ENCODE peak calls at places on chromosomes 1 and 21, in six cellular contexts. One of them, this sample, is unnamed.

GRCh38 chr1:201328576-201328975 is 45.3 kb downstream of the PKP1 start:
- DNase-seq in IMR-90: no peak
- DNase-seq in H9: no peak
- DNase-seq in mesendoderm: no peak
- DNase-seq in H1: no peak
- DNase-seq in mesenchymal stem cell: no peak
- DNase-seq in this sample: no peak

GRCh38 chr1:243715285-243715684 is 134.8 kb downstream of the AKT3 start:
- DNase-seq in IMR-90: no peak
- DNase-seq in H9: no peak
- DNase-seq in mesendoderm: no peak
- DNase-seq in H1: no peak
- DNase-seq in mesenchymal stem cell: peak
- DNase-seq in this sample: no peak

GRCh38 chr1:154819628-154820590 is 50.2 kb downstream of the KCNN3 start:
- DNase-seq in IMR-90: no peak
- DNase-seq in H9: peak
- DNase-seq in mesendoderm: peak
- DNase-seq in H1: peak
- DNase-seq in mesenchymal stem cell: no peak
- DNase-seq in this sample: peak

GRCh38 chr1:66327582-66327981 is 206.4 kb upstream of the SGIP1 start:
- DNase-seq in IMR-90: no peak
- DNase-seq in H9: no peak
- DNase-seq in mesendoderm: no peak
- DNase-seq in H1: no peak
- DNase-seq in mesenchymal stem cell: no peak
- DNase-seq in this sample: no peak

GRCh38 chr1:53139911-53140310 is 2.5 kb downstream of the SLC1A7 start:
- DNase-seq in IMR-90: peak
- DNase-seq in H9: no peak
- DNase-seq in mesendoderm: no peak
- DNase-seq in H1: no peak
- DNase-seq in mesenchymal stem cell: peak
- DNase-seq in this sample: no peak

GRCh38 chr21:35088235-35088865 is 39.2 kb upstream of the RUNX1 start:
- DNase-seq in IMR-90: peak
- DNase-seq in H9: no peak
- DNase-seq in mesendoderm: no peak
- DNase-seq in H1: no peak
- DNase-seq in mesenchymal stem cell: no peak
- DNase-seq in this sample: no peak

GRCh38 chr1:6770727-6771567 is 14.3 kb upstream of the CAMTA1 start:
- DNase-seq in IMR-90: peak
- DNase-seq in H9: peak
- DNase-seq in mesendoderm: peak
- DNase-seq in H1: peak
- DNase-seq in mesenchymal stem cell: peak
- DNase-seq in this sample: no peak

GRCh38 chr21:36976882-36977651 is 10.6 kb upstream of the HLCS start:
- DNase-seq in IMR-90: peak
- DNase-seq in H9: peak
- DNase-seq in mesendoderm: peak
- DNase-seq in H1: peak
- DNase-seq in mesenchymal stem cell: peak
- DNase-seq in this sample: peak

GRCh38 chr1:186740324-186740723 is 60.1 kb upstream of the PTGS2 start:
- DNase-seq in IMR-90: no peak
- DNase-seq in H9: no peak
- DNase-seq in mesendoderm: no peak
- DNase-seq in H1: no peak
- DNase-seq in mesenchymal stem cell: no peak
- DNase-seq in this sample: no peak

GRCh38 chr1:216221260-216221700 is 202.0 kb downstream of the USH2A start:
- DNase-seq in IMR-90: peak
- DNase-seq in H9: peak
- DNase-seq in mesendoderm: peak
- DNase-seq in H1: peak
- DNase-seq in mesenchymal stem cell: peak
- DNase-seq in this sample: peak

GRCh38 chr1:87167855-87168630 is 160.6 kb upstream of the LMO4 start:
- DNase-seq in IMR-90: no peak
- DNase-seq in H9: no peak
- DNase-seq in mesendoderm: no peak
- DNase-seq in H1: no peak
- DNase-seq in mesenchymal stem cell: no peak
- DNase-seq in this sample: no peak

GRCh38 chr1:208791458-208791857 is 547.3 kb upstream of the PLXNA2 start:
- DNase-seq in IMR-90: no peak
- DNase-seq in H9: no peak
- DNase-seq in mesendoderm: peak
- DNase-seq in H1: no peak
- DNase-seq in mesenchymal stem cell: no peak
- DNase-seq in this sample: no peak

DNA sequence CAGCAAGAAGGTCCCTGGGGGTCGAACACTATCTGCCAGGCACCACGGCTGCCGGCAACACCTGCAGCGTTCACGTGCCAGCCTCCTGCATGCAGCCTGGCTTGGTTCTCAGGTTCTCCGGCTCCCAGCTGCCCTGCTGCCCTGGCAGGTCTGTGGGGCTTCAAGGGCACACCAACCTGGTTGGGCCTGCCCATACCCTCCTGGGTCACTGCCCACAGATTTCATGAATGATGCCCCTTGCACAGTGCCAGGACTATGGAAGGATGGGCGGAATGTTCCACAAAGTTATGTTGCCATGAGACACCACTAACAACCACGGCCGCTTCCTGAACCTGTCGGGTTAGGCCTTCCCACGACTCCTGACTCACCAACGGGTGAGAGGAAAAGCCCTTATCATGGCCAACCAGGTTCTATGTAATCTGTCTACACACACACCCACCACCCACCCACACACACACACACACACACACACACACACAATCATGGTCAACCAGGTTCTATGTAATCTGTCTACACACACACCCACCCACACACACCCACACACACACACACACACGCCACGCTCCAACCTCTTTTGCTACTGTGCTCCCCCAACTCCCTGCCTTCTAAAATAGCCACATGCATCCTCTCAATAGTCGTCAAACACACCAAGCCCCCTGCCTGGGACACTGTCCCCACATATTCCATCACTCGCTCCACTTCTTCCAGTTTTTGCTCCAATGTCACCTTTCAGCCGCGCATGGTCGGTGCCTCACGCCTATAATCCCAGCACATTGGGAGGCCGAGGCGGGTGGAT is 32.2 kb downstream of the HSPG2 start:
- DNase-seq in IMR-90: peak
- DNase-seq in H9: no peak
- DNase-seq in mesendoderm: no peak
- DNase-seq in H1: no peak
- DNase-seq in mesenchymal stem cell: peak
- DNase-seq in this sample: no peak
- H2AK5ac ChIP-seq in IMR-90: peak
- H2AK5ac ChIP-seq in H9: no peak
- H2AK5ac ChIP-seq in mesendoderm: no peak
- H2AK5ac ChIP-seq in H1: no peak
- H2AK5ac ChIP-seq in mesenchymal stem cell: peak
- H2AK5ac ChIP-seq in this sample: peak

GRCh38 chr1:26296340-26297056 is 9.9 kb downstream of the UBXN11 start:
- DNase-seq in IMR-90: no peak
- DNase-seq in H9: no peak
- DNase-seq in mesendoderm: no peak
- DNase-seq in H1: no peak
- DNase-seq in mesenchymal stem cell: no peak
- DNase-seq in this sample: no peak

GRCh38 chr1:26295194-26296138 is 11.0 kb downstream of the UBXN11 start:
- DNase-seq in IMR-90: no peak
- DNase-seq in H9: no peak
- DNase-seq in mesendoderm: no peak
- DNase-seq in H1: no peak
- DNase-seq in mesenchymal stem cell: no peak
- DNase-seq in this sample: no peak

GRCh38 chr1:26300586-26301275 is 5.7 kb downstream of the UBXN11 start:
- DNase-seq in IMR-90: no peak
- DNase-seq in H9: no peak
- DNase-seq in mesendoderm: no peak
- DNase-seq in H1: no peak
- DNase-seq in mesenchymal stem cell: no peak
- DNase-seq in this sample: no peak

GRCh38 chr1:26297057-26297790 is 9.2 kb downstream of the UBXN11 start:
- DNase-seq in IMR-90: no peak
- DNase-seq in H9: no peak
- DNase-seq in mesendoderm: no peak
- DNase-seq in H1: no peak
- DNase-seq in mesenchymal stem cell: no peak
- DNase-seq in this sample: no peak

DNA sequence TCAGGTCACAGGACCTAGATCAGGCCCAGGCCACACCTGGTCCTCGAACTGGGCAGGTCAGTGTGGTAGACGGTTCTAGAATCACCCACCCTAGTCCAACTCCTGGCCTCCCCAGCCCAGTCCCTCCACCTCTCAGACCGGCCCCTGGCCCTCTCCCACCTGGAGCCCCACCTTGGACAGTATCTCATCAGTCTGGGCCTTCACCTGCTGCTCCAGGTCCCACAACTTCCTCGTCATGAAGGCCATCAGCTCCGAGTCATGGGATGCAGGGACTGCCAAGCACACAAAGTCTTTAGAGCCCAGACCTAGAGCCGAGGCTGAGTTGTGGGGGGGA is 8.7 kb downstream of the UBXN11 start:
- DNase-seq in IMR-90: no peak
- DNase-seq in H9: no peak
- DNase-seq in mesendoderm: no peak
- DNase-seq in H1: no peak
- DNase-seq in mesenchymal stem cell: no peak
- DNase-seq in this sample: no peak
- H2AK5ac ChIP-seq in IMR-90: peak
- H2AK5ac ChIP-seq in H9: no peak
- H2AK5ac ChIP-seq in mesendoderm: no peak
- H2AK5ac ChIP-seq in H1: no peak
- H2AK5ac ChIP-seq in mesenchymal stem cell: no peak
- H2AK5ac ChIP-seq in this sample: peak

GRCh38 chr1:8249838-8250237 is 68.1 kb upstream of the SLC45A1 start:
- DNase-seq in IMR-90: no peak
- DNase-seq in H9: no peak
- DNase-seq in mesendoderm: no peak
- DNase-seq in H1: no peak
- DNase-seq in mesenchymal stem cell: no peak
- DNase-seq in this sample: no peak

GRCh38 chr1:8251635-8252034 is 66.3 kb upstream of the SLC45A1 start:
- DNase-seq in IMR-90: no peak
- DNase-seq in H9: no peak
- DNase-seq in mesendoderm: no peak
- DNase-seq in H1: no peak
- DNase-seq in mesenchymal stem cell: no peak
- DNase-seq in this sample: no peak

GRCh38 chr1:8252266-8252951 is 65.5 kb upstream of the SLC45A1 start:
- DNase-seq in IMR-90: no peak
- DNase-seq in H9: no peak
- DNase-seq in mesendoderm: no peak
- DNase-seq in H1: no peak
- DNase-seq in mesenchymal stem cell: no peak
- DNase-seq in this sample: no peak

GRCh38 chr1:8244304-8244703 is 73.6 kb upstream of the SLC45A1 start:
- DNase-seq in IMR-90: no peak
- DNase-seq in H9: no peak
- DNase-seq in mesendoderm: no peak
- DNase-seq in H1: no peak
- DNase-seq in mesenchymal stem cell: no peak
- DNase-seq in this sample: no peak

GRCh38 chr1:8247821-8248436 is 70.0 kb upstream of the SLC45A1 start:
- DNase-seq in IMR-90: no peak
- DNase-seq in H9: no peak
- DNase-seq in mesendoderm: no peak
- DNase-seq in H1: no peak
- DNase-seq in mesenchymal stem cell: no peak
- DNase-seq in this sample: no peak
- H2AK5ac ChIP-seq in IMR-90: no peak
- H2AK5ac ChIP-seq in H9: no peak
- H2AK5ac ChIP-seq in mesendoderm: no peak
- H2AK5ac ChIP-seq in H1: no peak
- H2AK5ac ChIP-seq in mesenchymal stem cell: no peak
- H2AK5ac ChIP-seq in this sample: no peak

GRCh38 chr1:233114860-233115259 is 164.4 kb downstream of the NTPCR start:
- DNase-seq in IMR-90: no peak
- DNase-seq in H9: no peak
- DNase-seq in mesendoderm: peak
- DNase-seq in H1: no peak
- DNase-seq in mesenchymal stem cell: no peak
- DNase-seq in this sample: no peak
- H2AK5ac ChIP-seq in IMR-90: peak
- H2AK5ac ChIP-seq in H9: peak
- H2AK5ac ChIP-seq in mesendoderm: no peak
- H2AK5ac ChIP-seq in H1: peak
- H2AK5ac ChIP-seq in mesenchymal stem cell: peak
- H2AK5ac ChIP-seq in this sample: no peak

This sample was measured in neuronal stem cell.